ENCODE peak calls at places on chromosomes 13 and 19, in four cellular contexts. One of them, this sample, is unnamed.

GRCh38 chr19:5947435-5947834 is 30.5 kb downstream of the RANBP3 start:
- DNase-seq in mammary epithelial cell: no peak
- DNase-seq in IMR-90: peak
- DNase-seq in body of pancreas: peak
- DNase-seq in this sample: no peak

GRCh38 chr13:108525867-108526266 is 103.5 kb upstream of the MYO16 start:
- DNase-seq in mammary epithelial cell: no peak
- DNase-seq in IMR-90: no peak
- DNase-seq in body of pancreas: no peak
- DNase-seq in this sample: no peak

GRCh38 chr13:48112896-48113525 is 18.1 kb upstream of the MED4 start:
- DNase-seq in mammary epithelial cell: peak
- DNase-seq in IMR-90: peak
- DNase-seq in body of pancreas: no peak
- DNase-seq in this sample: peak

GRCh38 chr19:11414544-11414943 is 4.6 kb downstream of the RGL3 start:
- DNase-seq in mammary epithelial cell: no peak
- DNase-seq in IMR-90: no peak
- DNase-seq in body of pancreas: no peak
- DNase-seq in this sample: no peak

GRCh38 chr13:53017433-53017970 is 11.1 kb upstream of the OLFM4 start:
- DNase-seq in mammary epithelial cell: no peak
- DNase-seq in IMR-90: no peak
- DNase-seq in body of pancreas: no peak
- DNase-seq in this sample: no peak

GRCh38 chr19:46193678-46194077 is 35.9 kb upstream of the IGFL1 start:
- DNase-seq in mammary epithelial cell: no peak
- DNase-seq in IMR-90: no peak
- DNase-seq in body of pancreas: no peak
- DNase-seq in this sample: no peak

GRCh38 chr13:107069107-107069776 is 501.3 kb upstream of the ARGLU1 start:
- DNase-seq in mammary epithelial cell: no peak
- DNase-seq in IMR-90: peak
- DNase-seq in body of pancreas: no peak
- DNase-seq in this sample: no peak

GRCh38 chr19:33866696-33867095 is 70.0 kb downstream of the KCTD15 start:
- DNase-seq in mammary epithelial cell: no peak
- DNase-seq in IMR-90: no peak
- DNase-seq in body of pancreas: no peak
- DNase-seq in this sample: no peak

GRCh38 chr19:33487901-33488817 is 33.4 kb downstream of the PEPD start:
- DNase-seq in mammary epithelial cell: no peak
- DNase-seq in IMR-90: no peak
- DNase-seq in body of pancreas: no peak
- DNase-seq in this sample: no peak

GRCh38 chr19:18173054-18173571 is 500 bp upstream of the IFI30 start:
- DNase-seq in mammary epithelial cell: no peak
- DNase-seq in IMR-90: no peak
- DNase-seq in body of pancreas: peak
- DNase-seq in this sample: no peak

GRCh38 chr13:49652691-49653305 is 24.5 kb downstream of the ARL11 start:
- DNase-seq in mammary epithelial cell: no peak
- DNase-seq in IMR-90: peak
- DNase-seq in body of pancreas: peak
- DNase-seq in this sample: no peak

GRCh38 chr19:42563352-42564210 is 31.1 kb downstream of the CEACAM8 start:
- DNase-seq in mammary epithelial cell: peak
- DNase-seq in IMR-90: peak
- DNase-seq in body of pancreas: peak
- DNase-seq in this sample: peak

GRCh38 chr19:49999371-50000010 is 25.7 kb downstream of the VRK3 start:
- DNase-seq in mammary epithelial cell: no peak
- DNase-seq in IMR-90: no peak
- DNase-seq in body of pancreas: no peak
- DNase-seq in this sample: no peak

GRCh38 chr13:91359071-91359470 is 11.6 kb downstream of the MIR17HG start:
- DNase-seq in mammary epithelial cell: no peak
- DNase-seq in IMR-90: no peak
- DNase-seq in body of pancreas: no peak
- DNase-seq in this sample: no peak

GRCh38 chr13:60135344-60135743 is 28.4 kb downstream of the DIAPH3 start:
- DNase-seq in mammary epithelial cell: no peak
- DNase-seq in IMR-90: no peak
- DNase-seq in body of pancreas: no peak
- DNase-seq in this sample: no peak

GRCh38 chr19:17951151-17952040 is 15.5 kb upstream of the KCNN1 start:
- DNase-seq in mammary epithelial cell: no peak
- DNase-seq in IMR-90: no peak
- DNase-seq in body of pancreas: no peak
- DNase-seq in this sample: no peak

GRCh38 chr13:42865703-42866102 is 84.3 kb downstream of the FAM216B start:
- DNase-seq in mammary epithelial cell: no peak
- DNase-seq in IMR-90: peak
- DNase-seq in body of pancreas: no peak
- DNase-seq in this sample: no peak

GRCh38 chr19:14632286-14632685 is 42.4 kb downstream of the ADGRE3 start:
- DNase-seq in mammary epithelial cell: peak
- DNase-seq in IMR-90: peak
- DNase-seq in body of pancreas: no peak
- DNase-seq in this sample: peak

GRCh38 chr19:55677572-55678028 is 2.6 kb downstream of the EPN1 start:
- DNase-seq in mammary epithelial cell: no peak
- DNase-seq in IMR-90: no peak
- DNase-seq in body of pancreas: peak
- DNase-seq in this sample: no peak

GRCh38 chr13:27446986-27447583 is 3.3 kb downstream of the MTIF3 start:
- DNase-seq in mammary epithelial cell: no peak
- DNase-seq in IMR-90: no peak
- DNase-seq in body of pancreas: no peak
- DNase-seq in this sample: no peak

GRCh38 chr13:30796833-30797601 is 61.7 kb downstream of the ALOX5AP start:
- DNase-seq in mammary epithelial cell: peak
- DNase-seq in IMR-90: peak
- DNase-seq in body of pancreas: no peak
- DNase-seq in this sample: peak

GRCh38 chr13:92716749-92717148 is 509.9 kb upstream of the GPC6 start:
- DNase-seq in mammary epithelial cell: peak
- DNase-seq in IMR-90: peak
- DNase-seq in body of pancreas: no peak
- DNase-seq in this sample: peak

GRCh38 chr19:28519950-28520861 is 692.7 kb downstream of the UQCRFS1 start:
- DNase-seq in mammary epithelial cell: no peak
- DNase-seq in IMR-90: no peak
- DNase-seq in body of pancreas: peak
- DNase-seq in this sample: peak

GRCh38 chr13:73767191-73767741 is 366.9 kb downstream of the KLF12 start:
- DNase-seq in mammary epithelial cell: no peak
- DNase-seq in IMR-90: peak
- DNase-seq in body of pancreas: no peak
- DNase-seq in this sample: no peak

GRCh38 chr19:15120135-15121026 is 13.2 kb downstream of the SYDE1 start:
- DNase-seq in mammary epithelial cell: no peak
- DNase-seq in IMR-90: no peak
- DNase-seq in body of pancreas: no peak
- DNase-seq in this sample: no peak

GRCh38 chr13:98910501-98910951 is 67.3 kb downstream of the DOCK9 start:
- DNase-seq in mammary epithelial cell: peak
- DNase-seq in IMR-90: peak
- DNase-seq in body of pancreas: no peak
- DNase-seq in this sample: peak

GRCh38 chr13:40384976-40385857 is 281.2 kb downstream of the FOXO1 start:
- DNase-seq in mammary epithelial cell: peak
- DNase-seq in IMR-90: no peak
- DNase-seq in body of pancreas: no peak
- DNase-seq in this sample: peak

GRCh38 chr19:31674503-31675186 is 325.4 kb upstream of the TSHZ3 start:
- DNase-seq in mammary epithelial cell: peak
- DNase-seq in IMR-90: peak
- DNase-seq in body of pancreas: no peak
- DNase-seq in this sample: peak

GRCh38 chr19:23403581-23404324 is 8.5 kb upstream of the ZNF91 start:
- DNase-seq in mammary epithelial cell: no peak
- DNase-seq in IMR-90: no peak
- DNase-seq in body of pancreas: peak
- DNase-seq in this sample: no peak

GRCh38 chr19:16125738-16126495 is 14.2 kb downstream of the RAB8A start:
- DNase-seq in mammary epithelial cell: no peak
- DNase-seq in IMR-90: no peak
- DNase-seq in body of pancreas: no peak
- DNase-seq in this sample: no peak

GRCh38 chr13:114212096-114212495 is 22.6 kb upstream of the CDC16 start:
- DNase-seq in mammary epithelial cell: no peak
- DNase-seq in IMR-90: peak
- DNase-seq in body of pancreas: no peak
- DNase-seq in this sample: no peak

GRCh38 chr13:32212420-32212819 is 102.7 kb downstream of the ZAR1L start:
- DNase-seq in mammary epithelial cell: peak
- DNase-seq in IMR-90: peak
- DNase-seq in body of pancreas: no peak
- DNase-seq in this sample: no peak

GRCh38 chr13:110261166-110262081 is 45.5 kb downstream of the COL4A1 start:
- DNase-seq in mammary epithelial cell: peak
- DNase-seq in IMR-90: no peak
- DNase-seq in body of pancreas: no peak
- DNase-seq in this sample: peak

GRCh38 chr13:78979349-78979748 is 320.4 kb upstream of the OBI1 start:
- DNase-seq in mammary epithelial cell: no peak
- DNase-seq in IMR-90: no peak
- DNase-seq in body of pancreas: no peak
- DNase-seq in this sample: no peak

DNA sequence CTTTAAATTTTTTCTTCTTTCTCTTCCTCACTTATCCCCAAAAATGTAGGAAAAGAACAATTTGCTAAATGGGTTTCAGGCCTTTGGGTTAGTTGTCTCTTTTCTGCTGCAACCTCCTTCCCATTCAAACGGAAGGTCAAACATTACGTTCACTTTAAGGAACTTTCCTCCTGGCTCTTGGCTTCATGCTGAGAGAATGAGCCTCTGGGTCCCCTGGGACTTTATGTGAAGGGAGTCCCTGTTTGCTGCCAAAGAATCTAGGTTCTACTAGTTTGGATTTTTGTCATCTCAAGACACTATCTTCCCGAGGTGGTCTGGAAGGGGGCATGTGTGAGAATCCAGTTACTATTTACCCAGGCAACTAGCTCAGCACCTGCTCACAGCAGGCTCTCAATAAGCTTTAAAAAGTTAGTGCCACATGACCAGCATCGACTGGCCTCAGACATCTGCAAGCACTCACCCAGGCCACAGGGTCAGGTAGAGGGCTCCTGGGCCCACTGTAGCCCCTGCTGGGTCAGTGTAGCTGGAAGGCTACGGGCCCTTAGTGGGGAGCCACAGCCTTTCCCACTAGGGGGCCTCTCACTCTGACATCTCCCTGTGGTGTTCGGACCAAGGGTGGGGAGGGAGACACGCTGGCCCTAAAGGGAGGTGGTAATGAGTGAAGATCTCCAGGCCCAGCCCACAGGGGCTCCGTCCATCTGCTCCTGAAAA is 40.5 kb downstream of the FAM124A start:
- DNase-seq in mammary epithelial cell: no peak
- DNase-seq in IMR-90: no peak
- DNase-seq in body of pancreas: no peak
- DNase-seq in this sample: no peak
- TF ChIP-seq CTCF in mammary epithelial cell: no peak
- TF ChIP-seq CTCF in IMR-90: no peak
- TF ChIP-seq CTCF in body of pancreas: no peak
- TF ChIP-seq CTCF in this sample: peak

DNA sequence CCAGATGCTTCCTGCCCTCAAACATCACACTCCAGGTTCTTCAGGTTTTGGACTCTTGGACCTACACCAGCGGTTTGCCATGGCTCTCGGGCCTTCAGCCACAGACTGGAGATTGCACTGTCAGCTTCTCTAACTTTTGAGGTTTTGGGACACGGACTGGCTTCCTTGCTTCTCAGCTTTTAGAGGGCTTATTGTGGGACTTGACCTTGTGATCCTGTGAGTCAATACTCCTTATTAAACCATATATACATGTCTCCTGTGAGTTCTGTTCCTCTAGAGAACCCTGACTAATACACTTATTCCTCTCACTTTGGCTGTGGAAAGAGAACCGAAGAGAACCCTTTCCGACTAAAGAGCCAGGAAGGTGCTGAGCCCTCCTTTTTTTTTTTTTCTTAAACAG is 53.6 kb downstream of the LMO7 start:
- DNase-seq in mammary epithelial cell: no peak
- DNase-seq in IMR-90: peak
- DNase-seq in body of pancreas: no peak
- DNase-seq in this sample: no peak
- H3K27ac ChIP-seq in mammary epithelial cell: no peak
- H3K27ac ChIP-seq in IMR-90: peak
- H3K27ac ChIP-seq in body of pancreas: no peak
- H3K27ac ChIP-seq in this sample: no peak

DNA sequence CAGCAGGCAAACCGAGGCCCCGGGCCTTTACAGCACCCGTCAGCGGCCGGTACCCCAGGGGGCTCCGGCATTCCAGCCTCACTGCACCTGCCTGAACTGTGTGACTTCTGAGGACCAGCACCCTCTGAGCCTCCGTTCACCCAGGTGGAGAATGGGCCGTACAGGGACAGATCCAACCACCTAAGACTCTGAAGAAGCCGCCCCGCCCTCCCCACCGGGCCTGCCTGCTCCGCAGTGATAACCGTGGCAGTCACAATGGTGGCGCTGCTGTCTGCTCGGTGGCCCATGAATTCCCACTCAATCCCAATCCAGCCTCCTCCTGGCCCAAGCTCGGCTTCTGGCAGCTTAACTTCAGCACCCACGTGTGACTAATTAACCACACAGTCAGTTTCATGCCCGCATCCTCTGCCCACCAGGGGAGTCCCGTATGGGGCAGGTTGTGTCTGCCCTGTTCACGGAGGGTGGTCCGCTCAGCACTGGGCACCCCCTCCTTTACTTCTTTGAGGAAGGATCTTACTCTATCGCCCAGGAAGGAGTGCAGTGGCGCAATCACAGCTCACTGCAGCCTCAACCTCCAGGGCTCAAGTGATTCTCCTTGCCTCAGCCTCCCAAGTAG is 3.4 kb downstream of the TCF3 start:
- DNase-seq in mammary epithelial cell: no peak
- DNase-seq in IMR-90: no peak
- DNase-seq in body of pancreas: no peak
- DNase-seq in this sample: no peak
- TF ChIP-seq CTCF in mammary epithelial cell: no peak
- TF ChIP-seq CTCF in IMR-90: no peak
- TF ChIP-seq CTCF in body of pancreas: no peak
- TF ChIP-seq CTCF in this sample: no peak

GRCh38 chr19:3372413-3372812 is 6.0 kb downstream of the NFIC start:
- DNase-seq in mammary epithelial cell: no peak
- DNase-seq in IMR-90: no peak
- DNase-seq in body of pancreas: peak
- DNase-seq in this sample: no peak

GRCh38 chr19:3370728-3371591 is 4.6 kb downstream of the NFIC start:
- DNase-seq in mammary epithelial cell: no peak
- DNase-seq in IMR-90: no peak
- DNase-seq in body of pancreas: no peak
- DNase-seq in this sample: no peak

GRCh38 chr19:3375221-3376088 is 9.1 kb downstream of the NFIC start:
- DNase-seq in mammary epithelial cell: no peak
- DNase-seq in IMR-90: peak
- DNase-seq in body of pancreas: peak
- DNase-seq in this sample: no peak

GRCh38 chr19:3374369-3375112 is 8.2 kb downstream of the NFIC start:
- DNase-seq in mammary epithelial cell: no peak
- DNase-seq in IMR-90: no peak
- DNase-seq in body of pancreas: peak
- DNase-seq in this sample: no peak

GRCh38 chr19:3373971-3374368 is 7.6 kb downstream of the NFIC start:
- DNase-seq in mammary epithelial cell: no peak
- DNase-seq in IMR-90: no peak
- DNase-seq in body of pancreas: no peak
- DNase-seq in this sample: no peak
- H3K27ac ChIP-seq in mammary epithelial cell: no peak
- H3K27ac ChIP-seq in IMR-90: peak
- H3K27ac ChIP-seq in body of pancreas: peak
- H3K27ac ChIP-seq in this sample: no peak